ENCODE peak calls at places on chromosomes 13 and 19, in nine cellular contexts. One of them, this sample, is unnamed.

GRCh38 chr19:55373993-55374757 is 2.5 kb upstream of the TMEM190 start:
- DNase-seq in IMR-90: peak; percentile 74
- DNase-seq in breast epithelium: no peak
- DNase-seq in esophagus squamous epithelium: no peak
- DNase-seq in upper lobe of left lung: peak; percentile 84
- DNase-seq in NB4: no peak
- DNase-seq in ovary: no peak
- DNase-seq in stomach: no peak
- DNase-seq in transverse colon: no peak
- DNase-seq in this sample: peak; percentile 88

GRCh38 chr13:48506092-48506701 is 26.7 kb downstream of the RCBTB2 start:
- DNase-seq in esophagus squamous epithelium: no peak
- DNase-seq in breast epithelium: no peak
- DNase-seq in IMR-90: no peak
- DNase-seq in ovary: no peak
- DNase-seq in stomach: no peak
- DNase-seq in transverse colon: no peak
- DNase-seq in upper lobe of left lung: peak; percentile 27
- DNase-seq in NB4: no peak
- DNase-seq in this sample: no peak

GRCh38 chr13:97329331-97329730 is 104.6 kb upstream of the RAP2A start:
- DNase-seq in upper lobe of left lung: no peak
- DNase-seq in IMR-90: peak; percentile 44
- DNase-seq in esophagus squamous epithelium: no peak
- DNase-seq in transverse colon: no peak
- DNase-seq in breast epithelium: peak; percentile 39
- DNase-seq in NB4: no peak
- DNase-seq in ovary: no peak
- DNase-seq in stomach: no peak
- DNase-seq in this sample: no peak

GRCh38 chr13:40379794-40380608 is 286.4 kb downstream of the FOXO1 start:
- DNase-seq in stomach: no peak
- DNase-seq in breast epithelium: no peak
- DNase-seq in transverse colon: no peak
- DNase-seq in esophagus squamous epithelium: no peak
- DNase-seq in IMR-90: no peak
- DNase-seq in ovary: no peak
- DNase-seq in upper lobe of left lung: no peak
- DNase-seq in NB4: no peak
- DNase-seq in this sample: no peak

GRCh38 chr19:10915511-10916091 is 12.8 kb downstream of the YIPF2 start:
- DNase-seq in breast epithelium: no peak
- DNase-seq in stomach: peak; percentile 38
- DNase-seq in NB4: peak; percentile 36
- DNase-seq in IMR-90: peak; percentile 86
- DNase-seq in ovary: no peak
- DNase-seq in transverse colon: no peak
- DNase-seq in upper lobe of left lung: peak; percentile 79
- DNase-seq in esophagus squamous epithelium: no peak
- DNase-seq in this sample: peak; percentile 91

GRCh38 chr13:45705936-45706335 is 3.8 kb downstream of the CBY2 start:
- DNase-seq in IMR-90: no peak
- DNase-seq in breast epithelium: no peak
- DNase-seq in upper lobe of left lung: no peak
- DNase-seq in esophagus squamous epithelium: no peak
- DNase-seq in transverse colon: no peak
- DNase-seq in NB4: peak; percentile 39
- DNase-seq in stomach: no peak
- DNase-seq in ovary: no peak
- DNase-seq in this sample: no peak

GRCh38 chr13:110337287-110337686 is 30.2 kb downstream of the COL4A2 start:
- DNase-seq in transverse colon: no peak
- DNase-seq in esophagus squamous epithelium: no peak
- DNase-seq in NB4: no peak
- DNase-seq in breast epithelium: no peak
- DNase-seq in ovary: no peak
- DNase-seq in IMR-90: no peak
- DNase-seq in stomach: no peak
- DNase-seq in upper lobe of left lung: no peak
- DNase-seq in this sample: no peak

GRCh38 chr19:15438577-15438976 is 11.2 kb downstream of the WIZ start:
- DNase-seq in IMR-90: no peak
- DNase-seq in ovary: no peak
- DNase-seq in stomach: no peak
- DNase-seq in breast epithelium: no peak
- DNase-seq in NB4: no peak
- DNase-seq in esophagus squamous epithelium: no peak
- DNase-seq in upper lobe of left lung: peak; percentile 81
- DNase-seq in transverse colon: no peak
- DNase-seq in this sample: no peak

GRCh38 chr13:66528903-66529576 is 701.1 kb downstream of the PCDH9 start:
- DNase-seq in ovary: no peak
- DNase-seq in stomach: no peak
- DNase-seq in upper lobe of left lung: no peak
- DNase-seq in IMR-90: no peak
- DNase-seq in transverse colon: no peak
- DNase-seq in breast epithelium: no peak
- DNase-seq in esophagus squamous epithelium: no peak
- DNase-seq in NB4: no peak
- DNase-seq in this sample: no peak

GRCh38 chr13:59906413-59907027 is 257.2 kb downstream of the DIAPH3 start:
- DNase-seq in esophagus squamous epithelium: no peak
- DNase-seq in upper lobe of left lung: no peak
- DNase-seq in stomach: no peak
- DNase-seq in NB4: peak; percentile 33
- DNase-seq in breast epithelium: no peak
- DNase-seq in ovary: no peak
- DNase-seq in transverse colon: no peak
- DNase-seq in IMR-90: peak; percentile 58
- DNase-seq in this sample: no peak

GRCh38 chr19:5343848-5344247 is 3.2 kb upstream of the PTPRS start:
- DNase-seq in ovary: no peak
- DNase-seq in IMR-90: peak; percentile 47
- DNase-seq in NB4: no peak
- DNase-seq in breast epithelium: no peak
- DNase-seq in transverse colon: no peak
- DNase-seq in upper lobe of left lung: no peak
- DNase-seq in stomach: no peak
- DNase-seq in esophagus squamous epithelium: no peak
- DNase-seq in this sample: no peak

DNA sequence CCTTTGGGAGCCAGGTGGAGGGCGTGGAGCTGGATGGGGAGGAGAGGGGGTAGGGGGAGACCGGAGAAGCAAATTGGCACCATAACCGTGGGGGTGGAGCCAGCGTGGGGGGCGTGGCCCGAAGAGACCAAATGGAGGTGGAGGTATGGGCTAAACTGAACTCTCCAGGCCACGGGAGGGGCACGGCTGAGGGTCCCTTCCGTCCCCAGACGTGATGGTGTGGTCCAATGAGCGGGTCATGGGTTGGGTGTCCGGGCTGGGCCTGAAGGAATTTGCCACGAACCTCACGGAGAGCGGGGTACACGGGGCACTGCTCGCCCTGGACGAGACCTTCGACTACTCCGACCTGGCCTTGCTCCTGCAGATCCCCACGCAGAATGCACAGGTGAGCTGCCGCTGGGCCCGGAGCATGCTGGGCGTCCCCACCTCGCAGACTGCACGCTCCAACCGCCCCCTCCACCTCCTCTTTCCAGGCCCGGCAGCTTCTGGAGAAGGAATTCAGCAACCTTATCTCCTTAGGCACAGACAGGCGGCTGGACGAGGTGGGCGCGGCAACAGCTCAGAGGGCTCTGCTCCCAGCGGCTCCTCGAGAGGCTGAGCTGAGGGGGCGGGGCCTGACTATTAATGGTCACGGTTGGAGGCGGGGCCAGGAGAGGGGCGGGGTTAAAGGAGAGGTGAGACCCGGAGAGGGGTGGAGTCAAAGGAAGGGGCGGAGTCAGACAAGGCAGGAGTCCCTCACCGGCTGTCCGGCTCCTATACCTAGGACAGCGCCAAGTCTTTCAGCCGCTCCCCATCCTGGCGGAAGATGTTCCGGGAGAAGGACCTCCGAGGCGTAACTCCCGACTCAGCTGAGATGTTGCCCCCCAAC is 6.2 kb downstream of the HRC start:
- DNase-seq in breast epithelium: peak; percentile 98
- DNase-seq in transverse colon: peak; percentile 100
- DNase-seq in IMR-90: peak; percentile 86
- DNase-seq in esophagus squamous epithelium: no peak
- DNase-seq in upper lobe of left lung: peak; percentile 91
- DNase-seq in stomach: peak; percentile 100
- DNase-seq in ovary: peak; percentile 99
- DNase-seq in NB4: peak; percentile 71
- DNase-seq in this sample: peak; percentile 77
- TF ChIP-seq POLR2A in breast epithelium: no peak
- TF ChIP-seq POLR2A in transverse colon: peak; percentile 87
- TF ChIP-seq POLR2A in IMR-90: no peak
- TF ChIP-seq POLR2A in esophagus squamous epithelium: peak; percentile 33
- TF ChIP-seq POLR2A in upper lobe of left lung: no peak
- TF ChIP-seq POLR2A in stomach: no peak
- TF ChIP-seq POLR2A in ovary: no peak
- TF ChIP-seq POLR2A in NB4: no peak
- TF ChIP-seq POLR2A in this sample: peak; percentile 26

GRCh38 chr19:3669616-3670257 is 30.5 kb downstream of the PIP5K1C start:
- DNase-seq in NB4: no peak
- DNase-seq in upper lobe of left lung: peak; percentile 77
- DNase-seq in transverse colon: no peak
- DNase-seq in esophagus squamous epithelium: no peak
- DNase-seq in breast epithelium: no peak
- DNase-seq in IMR-90: no peak
- DNase-seq in stomach: no peak
- DNase-seq in ovary: peak; percentile 61
- DNase-seq in this sample: no peak

GRCh38 chr19:3671680-3672574 is 28.3 kb downstream of the PIP5K1C start:
- DNase-seq in breast epithelium: no peak
- DNase-seq in transverse colon: no peak
- DNase-seq in ovary: peak; percentile 60
- DNase-seq in NB4: no peak
- DNase-seq in stomach: no peak
- DNase-seq in IMR-90: peak; percentile 20
- DNase-seq in upper lobe of left lung: peak; percentile 81
- DNase-seq in esophagus squamous epithelium: no peak
- DNase-seq in this sample: no peak

GRCh38 chr19:3670258-3670795 is 29.9 kb downstream of the PIP5K1C start:
- DNase-seq in stomach: peak; percentile 31
- DNase-seq in NB4: no peak
- DNase-seq in upper lobe of left lung: peak; percentile 63
- DNase-seq in transverse colon: peak; percentile 68
- DNase-seq in ovary: peak; percentile 87
- DNase-seq in IMR-90: peak; percentile 84
- DNase-seq in esophagus squamous epithelium: no peak
- DNase-seq in breast epithelium: peak; percentile 90
- DNase-seq in this sample: no peak

GRCh38 chr19:3672575-3672948 is 27.7 kb downstream of the PIP5K1C start:
- DNase-seq in breast epithelium: no peak
- DNase-seq in NB4: no peak
- DNase-seq in IMR-90: no peak
- DNase-seq in transverse colon: no peak
- DNase-seq in stomach: no peak
- DNase-seq in ovary: no peak
- DNase-seq in upper lobe of left lung: peak; percentile 69
- DNase-seq in esophagus squamous epithelium: no peak
- DNase-seq in this sample: no peak

DNA sequence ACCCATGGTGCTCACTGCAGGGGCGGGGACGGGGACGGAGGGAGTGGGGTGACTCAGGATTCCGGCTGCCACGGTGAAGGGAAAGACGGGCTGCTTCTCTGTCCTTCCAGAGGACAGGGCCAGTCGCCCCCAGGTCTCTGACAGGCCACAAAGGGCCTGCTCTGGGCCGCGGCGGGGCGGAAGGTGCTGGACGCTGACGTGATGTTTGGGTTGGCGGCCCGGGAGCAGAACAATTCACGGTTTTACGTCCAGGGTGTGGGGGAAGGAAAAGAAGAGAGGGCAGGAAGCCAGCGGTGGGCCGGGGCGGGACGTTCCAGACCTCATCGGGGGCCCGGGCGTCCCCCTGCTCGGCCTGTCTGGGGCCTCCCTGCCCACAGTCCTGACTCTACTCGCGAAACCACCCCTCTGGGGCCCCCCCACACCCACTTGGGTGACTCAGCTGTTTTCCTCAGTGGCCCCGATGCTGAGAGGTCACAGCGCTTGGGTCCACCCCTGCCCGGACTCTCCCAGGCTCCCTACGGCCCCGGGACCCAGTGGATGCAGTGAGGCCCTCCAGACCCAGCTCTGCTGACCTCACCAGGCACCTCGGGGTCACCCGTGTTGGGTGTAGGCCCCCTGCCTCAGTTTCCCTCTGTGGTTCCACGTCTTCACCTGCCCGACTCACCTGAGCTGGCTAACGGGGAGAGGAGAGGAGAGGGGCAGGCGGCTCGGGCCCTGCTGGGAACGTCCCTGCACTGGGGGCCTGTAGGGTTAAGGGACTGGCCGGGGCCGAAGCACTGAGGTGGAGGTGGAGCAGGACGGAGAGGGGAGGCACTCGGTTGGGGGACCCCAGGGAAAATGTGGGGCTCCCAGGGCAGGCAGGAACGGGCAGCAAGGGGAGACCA is 29.2 kb downstream of the PIP5K1C start:
- DNase-seq in stomach: peak; percentile 30
- DNase-seq in breast epithelium: peak; percentile 59
- DNase-seq in NB4: no peak
- DNase-seq in esophagus squamous epithelium: no peak
- DNase-seq in upper lobe of left lung: peak; percentile 89
- DNase-seq in IMR-90: peak; percentile 56
- DNase-seq in transverse colon: peak; percentile 68
- DNase-seq in ovary: peak; percentile 93
- DNase-seq in this sample: no peak
- TF ChIP-seq POLR2A in stomach: no peak
- TF ChIP-seq POLR2A in breast epithelium: no peak
- TF ChIP-seq POLR2A in NB4: no peak
- TF ChIP-seq POLR2A in esophagus squamous epithelium: peak; percentile 40
- TF ChIP-seq POLR2A in upper lobe of left lung: no peak
- TF ChIP-seq POLR2A in IMR-90: peak; percentile 5
- TF ChIP-seq POLR2A in transverse colon: no peak
- TF ChIP-seq POLR2A in ovary: peak; percentile 59
- TF ChIP-seq POLR2A in this sample: no peak

GRCh38 chr13:26919311-26919710 is 158.7 kb upstream of the GPR12 start:
- DNase-seq in IMR-90: no peak
- DNase-seq in ovary: no peak
- DNase-seq in breast epithelium: no peak
- DNase-seq in upper lobe of left lung: no peak
- DNase-seq in esophagus squamous epithelium: no peak
- DNase-seq in stomach: no peak
- DNase-seq in transverse colon: no peak
- DNase-seq in NB4: no peak
- DNase-seq in this sample: peak; percentile 58
- TF ChIP-seq POLR2A in IMR-90: no peak
- TF ChIP-seq POLR2A in ovary: no peak
- TF ChIP-seq POLR2A in breast epithelium: no peak
- TF ChIP-seq POLR2A in upper lobe of left lung: no peak
- TF ChIP-seq POLR2A in esophagus squamous epithelium: no peak
- TF ChIP-seq POLR2A in stomach: no peak
- TF ChIP-seq POLR2A in transverse colon: no peak
- TF ChIP-seq POLR2A in NB4: no peak
- TF ChIP-seq POLR2A in this sample: no peak

GRCh38 chr19:18519962-18520847 is 1.7 kb downstream of the ELL start:
- DNase-seq in ovary: peak; percentile 74
- DNase-seq in breast epithelium: peak; percentile 87
- DNase-seq in upper lobe of left lung: no peak
- DNase-seq in NB4: peak; percentile 71
- DNase-seq in stomach: peak; percentile 77
- DNase-seq in esophagus squamous epithelium: no peak
- DNase-seq in IMR-90: peak; percentile 85
- DNase-seq in transverse colon: peak; percentile 83
- DNase-seq in this sample: peak; percentile 63
- TF ChIP-seq POLR2A in ovary: no peak
- TF ChIP-seq POLR2A in breast epithelium: no peak
- TF ChIP-seq POLR2A in upper lobe of left lung: no peak
- TF ChIP-seq POLR2A in NB4: no peak
- TF ChIP-seq POLR2A in stomach: no peak
- TF ChIP-seq POLR2A in esophagus squamous epithelium: no peak
- TF ChIP-seq POLR2A in IMR-90: peak; percentile 66
- TF ChIP-seq POLR2A in transverse colon: peak; percentile 64
- TF ChIP-seq POLR2A in this sample: no peak

This sample was measured in H54.